ENCODE peak calls at places on chromosomes 7 and 10, in nine cellular contexts. B, N, G, D, E, Y, L, S and Q are unnamed samples.

GRCh38 chr7:17787257-17787656 is 153.0 kb downstream of the SNX13 start:
- DNase-seq in B (no peak), N (no peak), G (no peak), D (no peak), E (no peak), Y (no peak), L (no peak), S (no peak), Q (peak)

GRCh38 chr7:36245900-36246299 is 92.8 kb downstream of the EEPD1 start:
- DNase-seq in B (no peak), N (no peak), G (peak), D (no peak), E (no peak), Y (no peak), L (no peak), S (no peak), Q (no peak)

GRCh38 chr7:84948632-84949031 is 238.2 kb downstream of the SEMA3D start:
- DNase-seq in B (no peak), N (no peak), G (no peak), D (no peak), E (no peak), Y (no peak), L (no peak), S (no peak), Q (no peak)

GRCh38 chr7:125409921-125410320 is 480.3 kb upstream of the POT1 start:
- DNase-seq in B (no peak), N (no peak), G (no peak), D (no peak), E (no peak), Y (no peak), L (no peak), S (no peak), Q (peak)

GRCh38 chr10:92813979-92814378 is 34.3 kb upstream of the EXOC6 start:
- DNase-seq in B (no peak), N (no peak), G (no peak), D (no peak), E (no peak), Y (no peak), L (no peak), S (no peak), Q (peak)

GRCh38 chr10:46520941-46521340 is 35.5 kb downstream of the GPRIN2 start:
- DNase-seq in B (no peak), N (peak), G (peak), D (peak), E (peak), Y (peak), L (no peak), S (peak), Q (peak)

GRCh38 chr10:7734821-7735220 is 31.7 kb downstream of the ITIH2 start:
- DNase-seq in B (no peak), N (no peak), G (no peak), D (no peak), E (no peak), Y (no peak), L (no peak), S (no peak), Q (no peak)

GRCh38 chr10:67788028-67788886 is 49.7 kb downstream of the DNAJC12 start:
- DNase-seq in B (peak), N (peak), G (peak), D (peak), E (peak), Y (peak), L (peak), S (peak), Q (no peak)

GRCh38 chr7:16919440-16919839 is 37.7 kb upstream of the AGR3 start:
- DNase-seq in B (no peak), N (no peak), G (no peak), D (no peak), E (no peak), Y (no peak), L (no peak), S (no peak), Q (no peak)

GRCh38 chr10:28935061-28935460 is 257.7 kb downstream of the BAMBI start:
- DNase-seq in B (no peak), N (no peak), G (no peak), D (no peak), E (no peak), Y (no peak), L (no peak), S (no peak), Q (no peak)

GRCh38 chr10:127871631-127872010 is 21.1 kb downstream of the CLRN3 start:
- DNase-seq in B (no peak), N (no peak), G (no peak), D (no peak), E (no peak), Y (no peak), L (no peak), S (no peak), Q (no peak)

GRCh38 chr7:139797607-139798006 is 19.8 kb upstream of the HIPK2 start:
- DNase-seq in B (no peak), N (no peak), G (no peak), D (no peak), E (no peak), Y (no peak), L (no peak), S (no peak), Q (no peak)

GRCh38 chr10:81943583-81943982 is 68.6 kb downstream of the NRG3 start:
- DNase-seq in B (no peak), N (no peak), G (no peak), D (no peak), E (no peak), Y (no peak), L (no peak), S (no peak), Q (no peak)

GRCh38 chr10:102785818-102786217 is 42.1 kb downstream of the WBP1L start:
- DNase-seq in B (no peak), N (peak), G (no peak), D (no peak), E (no peak), Y (no peak), L (no peak), S (no peak), Q (no peak)

GRCh38 chr10:60363187-60363586 is 26.5 kb downstream of the ANK3 start:
- DNase-seq in B (no peak), N (no peak), G (no peak), D (no peak), E (no peak), Y (no peak), L (no peak), S (no peak), Q (no peak)

GRCh38 chr10:49624629-49625028 is 10.8 kb downstream of the CHAT start:
- DNase-seq in B (no peak), N (no peak), G (no peak), D (no peak), E (no peak), Y (no peak), L (no peak), S (no peak), Q (no peak)

GRCh38 chr7:43824963-43825362 is 44.4 kb downstream of the MRPS24 start:
- DNase-seq in B (no peak), N (no peak), G (no peak), D (no peak), E (no peak), Y (no peak), L (no peak), S (no peak), Q (no peak)

GRCh38 chr10:71769279-71769823 is 4.0 kb downstream of the VSIR start:
- DNase-seq in B (no peak), N (no peak), G (peak), D (no peak), E (no peak), Y (no peak), L (no peak), S (no peak), Q (no peak)

GRCh38 chr10:114328278-114328812 is 76.0 kb downstream of the AFAP1L2 start:
- DNase-seq in B (no peak), N (no peak), G (no peak), D (no peak), E (no peak), Y (no peak), L (no peak), S (no peak), Q (no peak)

GRCh38 chr7:1505731-1506550 is 1.8 kb upstream of the INTS1 start:
- DNase-seq in B (no peak), N (peak), G (no peak), D (peak), E (no peak), Y (no peak), L (no peak), S (peak), Q (no peak)

GRCh38 chr7:20665096-20665495 is 49.6 kb downstream of the ABCB5 start:
- DNase-seq in B (no peak), N (no peak), G (no peak), D (no peak), E (no peak), Y (no peak), L (no peak), S (no peak), Q (no peak)

GRCh38 chr7:158595068-158595467 is 7.4 kb upstream of the PTPRN2 start:
- DNase-seq in B (no peak), N (no peak), G (no peak), D (no peak), E (no peak), Y (no peak), L (no peak), S (no peak), Q (no peak)

GRCh38 chr10:97882142-97883091 is 32.8 kb downstream of the GOLGA7B start:
- DNase-seq in B (no peak), N (peak), G (no peak), D (no peak), E (peak), Y (no peak), L (peak), S (no peak), Q (peak)

GRCh38 chr7:23246540-23246939 is at the start of gene GPNMB:
- DNase-seq in B (no peak), N (peak), G (peak), D (no peak), E (peak), Y (no peak), L (no peak), S (peak), Q (peak)

GRCh38 chr10:82190432-82191260 is 315.7 kb downstream of the NRG3 start:
- DNase-seq in B (no peak), N (no peak), G (no peak), D (no peak), E (no peak), Y (no peak), L (no peak), S (no peak), Q (no peak)

GRCh38 chr7:25847331-25848070 is 304.5 kb upstream of the NFE2L3 start:
- DNase-seq in B (no peak), N (no peak), G (no peak), D (no peak), E (no peak), Y (no peak), L (no peak), S (no peak), Q (peak)

GRCh38 chr10:113961261-113961938 is 82.3 kb upstream of the ADRB1 start:
- DNase-seq in B (peak), N (no peak), G (no peak), D (no peak), E (no peak), Y (peak), L (no peak), S (peak), Q (no peak)

GRCh38 chr10:88361494-88361893 is 221.6 kb downstream of the RNLS start:
- DNase-seq in B (no peak), N (no peak), G (no peak), D (no peak), E (no peak), Y (no peak), L (no peak), S (no peak), Q (no peak)

GRCh38 chr7:23230586-23231195 is 15.9 kb upstream of the GPNMB start:
- DNase-seq in B (no peak), N (no peak), G (no peak), D (no peak), E (no peak), Y (no peak), L (no peak), S (no peak), Q (no peak)

GRCh38 chr7:127911968-127912511 is 119.2 kb downstream of the LRRC4 start:
- DNase-seq in B (no peak), N (no peak), G (no peak), D (no peak), E (no peak), Y (no peak), L (no peak), S (no peak), Q (no peak)

GRCh38 chr7:50779427-50779826 is 3.3 kb downstream of the GRB10 start:
- DNase-seq in B (no peak), N (no peak), G (no peak), D (no peak), E (no peak), Y (no peak), L (no peak), S (no peak), Q (no peak)

GRCh38 chr7:141500608-141501007 is 50.6 kb upstream of the AGK start:
- DNase-seq in B (no peak), N (no peak), G (no peak), D (no peak), E (no peak), Y (no peak), L (no peak), S (no peak), Q (no peak)

GRCh38 chr7:155951554-155952158 is 139.4 kb upstream of the SHH start:
- DNase-seq in B (no peak), N (peak), G (no peak), D (no peak), E (peak), Y (peak), L (peak), S (no peak), Q (peak)
- H3K27ac ChIP-seq in B (no peak), N (no peak), G (no peak), D (no peak), E (no peak), Y (peak), L (no peak), S (no peak), Q (peak)

GRCh38 chr10:78330884-78331283 is 297.2 kb downstream of the RPS24 start:
- DNase-seq in B (no peak), N (no peak), G (no peak), D (no peak), E (no peak), Y (no peak), L (no peak), S (no peak), Q (no peak)
- H3K27ac ChIP-seq in B (no peak), N (no peak), G (peak), D (no peak), E (no peak), Y (no peak), L (no peak), S (no peak), Q (no peak)

DNA sequence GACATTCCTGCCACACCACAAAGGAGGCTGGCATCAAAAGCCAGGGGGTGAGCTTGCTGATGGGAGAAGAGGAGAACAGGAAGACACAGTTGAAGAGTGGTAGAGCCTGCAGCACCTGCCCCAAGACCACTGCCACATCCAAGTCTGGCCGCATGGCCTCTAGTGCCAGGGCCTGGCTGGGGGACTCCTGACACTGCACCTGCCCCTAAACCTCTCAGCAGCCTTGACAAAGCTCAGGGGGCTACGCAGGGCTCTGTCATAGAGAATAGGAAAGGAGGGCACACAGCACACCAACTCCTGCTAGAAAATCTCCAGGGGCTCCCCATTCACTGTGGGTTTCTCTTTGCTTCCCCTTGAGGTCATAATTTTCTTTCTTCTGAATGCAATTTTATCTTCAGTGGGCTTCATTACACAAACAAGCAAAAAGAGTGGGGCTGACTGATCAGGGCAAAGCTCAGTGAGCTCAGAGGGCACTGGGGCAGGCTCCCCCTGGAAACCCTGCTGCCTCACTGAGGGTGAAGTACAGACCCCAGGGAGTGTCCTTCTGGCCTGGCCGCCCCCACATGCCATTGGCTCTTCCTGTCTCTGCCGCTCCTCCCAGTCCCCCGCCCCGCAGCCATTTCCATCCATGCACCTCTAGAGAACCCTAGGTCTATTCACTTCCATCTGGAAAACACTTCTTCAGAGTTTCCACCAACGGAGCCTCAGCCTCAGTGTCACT is 37.2 kb downstream of the VOPP1 start:
- DNase-seq in B (no peak), N (no peak), G (no peak), D (no peak), E (no peak), Y (no peak), L (no peak), S (no peak), Q (no peak)
- H3K27ac ChIP-seq in B (no peak), N (no peak), G (no peak), D (no peak), E (peak), Y (peak), L (no peak), S (peak), Q (peak)

DNA sequence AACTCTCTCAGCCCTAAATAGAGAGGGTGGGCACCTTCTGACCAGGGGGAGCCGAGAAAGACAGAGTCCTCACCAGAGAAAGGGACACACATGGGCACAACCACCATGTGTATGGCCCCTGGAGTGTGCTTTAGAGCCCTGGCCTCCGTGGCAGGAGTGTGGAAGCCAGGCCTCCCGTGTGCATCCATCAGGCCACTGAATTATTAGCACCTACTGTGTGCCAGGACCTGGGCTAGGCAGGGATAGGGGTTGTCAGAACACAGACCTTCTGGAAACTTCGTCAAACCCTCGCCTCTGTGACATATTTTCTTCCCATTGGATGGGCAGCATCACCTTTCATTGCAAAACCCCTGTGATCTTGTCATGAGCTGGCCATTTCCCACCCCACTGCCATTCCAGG is 78.5 kb downstream of the ZMIZ1 start:
- DNase-seq in B (no peak), N (no peak), G (no peak), D (no peak), E (no peak), Y (no peak), L (no peak), S (no peak), Q (no peak)
- H3K27ac ChIP-seq in B (peak), N (peak), G (peak), D (peak), E (peak), Y (peak), L (peak), S (peak), Q (no peak)

DNA sequence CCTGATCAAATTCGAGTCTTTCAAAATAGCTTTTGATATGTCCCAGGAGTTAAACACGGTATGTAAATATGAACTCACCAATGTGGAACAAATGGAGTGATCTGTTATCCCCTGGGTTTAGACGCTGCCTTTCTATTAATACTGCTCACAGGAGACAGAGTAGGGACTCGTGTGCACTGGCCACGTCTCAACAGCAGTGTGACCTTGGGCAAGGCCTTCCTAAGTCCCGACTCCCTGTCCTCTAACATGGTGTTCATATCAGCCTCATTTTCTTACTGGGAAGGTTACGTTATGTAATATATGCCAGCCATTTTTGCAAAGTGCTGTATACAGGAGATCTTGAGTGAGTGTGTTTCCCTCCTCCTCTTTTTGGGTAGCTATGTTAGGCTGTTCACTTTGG is 1.8 kb downstream of the WDR37 start:
- DNase-seq in B (no peak), N (no peak), G (peak), D (no peak), E (peak), Y (no peak), L (no peak), S (no peak), Q (no peak)
- H3K27ac ChIP-seq in B (no peak), N (no peak), G (peak), D (no peak), E (peak), Y (peak), L (no peak), S (no peak), Q (no peak)

GRCh38 chr10:3126741-3127342 is 45.7 kb downstream of the PITRM1 start:
- DNase-seq in B (no peak), N (peak), G (peak), D (no peak), E (peak), Y (peak), L (no peak), S (no peak), Q (no peak)

GRCh38 chr10:3129581-3130340 is 42.8 kb downstream of the PITRM1 start:
- DNase-seq in B (no peak), N (no peak), G (no peak), D (no peak), E (no peak), Y (no peak), L (no peak), S (no peak), Q (no peak)

GRCh38 chr10:3128379-3129130 is 44.0 kb downstream of the PITRM1 start:
- DNase-seq in B (no peak), N (no peak), G (no peak), D (no peak), E (no peak), Y (no peak), L (no peak), S (no peak), Q (no peak)

GRCh38 chr10:3126249-3126648 is 46.3 kb downstream of the PITRM1 start:
- DNase-seq in B (no peak), N (no peak), G (no peak), D (no peak), E (no peak), Y (no peak), L (no peak), S (no peak), Q (no peak)

DNA sequence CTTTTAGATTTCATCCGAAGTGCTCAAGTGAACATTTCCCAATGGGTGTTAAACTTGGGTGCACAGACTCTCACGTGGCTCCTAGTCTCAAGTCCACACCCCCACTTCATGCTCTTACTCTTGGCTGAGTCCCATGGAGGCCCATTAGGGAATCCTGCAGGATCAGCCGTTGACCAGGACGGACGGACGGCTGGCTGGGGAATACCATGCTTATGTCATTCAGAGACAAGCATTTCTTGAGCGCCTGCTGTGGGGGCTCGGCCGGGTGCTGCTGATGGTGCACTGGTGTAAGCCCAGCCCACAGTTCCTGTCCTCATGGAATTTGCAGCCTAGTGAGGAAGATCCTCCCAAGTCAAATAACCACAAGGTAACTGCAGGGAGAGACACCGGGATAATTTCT is 44.7 kb downstream of the PITRM1 start:
- DNase-seq in B (no peak), N (no peak), G (no peak), D (no peak), E (no peak), Y (no peak), L (no peak), S (no peak), Q (no peak)
- H3K27ac ChIP-seq in B (no peak), N (no peak), G (no peak), D (no peak), E (no peak), Y (no peak), L (no peak), S (no peak), Q (no peak)

DNA sequence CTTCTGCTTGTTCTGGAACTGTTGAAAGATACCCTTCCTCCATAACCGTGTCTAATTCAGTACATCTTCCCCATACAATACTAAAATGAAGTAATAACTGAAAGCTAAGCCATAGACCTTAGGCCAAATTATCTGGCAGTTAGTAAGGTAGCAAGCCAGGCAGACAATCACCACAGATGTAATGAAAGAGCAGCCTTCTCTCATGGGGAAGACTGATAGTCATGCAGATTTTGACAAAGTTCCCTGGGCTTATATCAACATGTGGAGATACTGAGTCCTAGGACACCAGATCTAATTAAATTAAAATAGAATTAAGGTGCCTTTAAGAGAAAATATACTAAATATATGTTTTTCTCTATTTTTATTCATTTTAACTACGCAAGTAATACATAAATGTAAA is 61.5 kb downstream of the PON1 start:
- DNase-seq in B (no peak), N (no peak), G (no peak), D (no peak), E (no peak), Y (no peak), L (no peak), S (no peak), Q (no peak)
- H3K27ac ChIP-seq in B (no peak), N (no peak), G (no peak), D (no peak), E (no peak), Y (no peak), L (no peak), S (no peak), Q (no peak)